ENCODE peak calls at places on chromosomes 6 and 20, in seven cellular contexts. M, A, L, Z, J, Q and O are unnamed samples.

GRCh38 chr6:110951986-110952794 is 6.3 kb upstream of the GTF3C6 start:
- DNase-seq in L (peak; percentile 64), Q (no peak), M (no peak), A (peak; percentile 47), J (peak; percentile 32), Z (no peak), O (no peak)

GRCh38 chr20:4406627-4407026 is 315.1 kb upstream of the PRND start:
- DNase-seq in Q (no peak), M (no peak), J (peak; percentile 93), L (no peak), A (peak; percentile 88), Z (no peak), O (no peak)

GRCh38 chr20:16069416-16070010 is 503.7 kb downstream of the KIF16B start:
- DNase-seq in Z (no peak), M (no peak), A (no peak), Q (peak; percentile 30), L (no peak), J (no peak), O (no peak)

GRCh38 chr20:47440857-47441773 is 60.6 kb upstream of the NCOA3 start:
- DNase-seq in L (no peak), M (no peak), J (peak; percentile 76), Q (no peak), Z (no peak), A (peak; percentile 51), O (no peak)

GRCh38 chr20:11852801-11853200 is 64.9 kb upstream of the BTBD3 start:
- DNase-seq in M (no peak), Q (no peak), L (no peak), J (no peak), Z (no peak), A (peak; percentile 28), O (no peak)

GRCh38 chr20:52490715-52491430 is 299.3 kb upstream of the ZFP64 start:
- DNase-seq in Z (no peak), Q (no peak), A (peak; percentile 98), M (no peak), J (peak; percentile 98), L (no peak), O (no peak)

GRCh38 chr6:24932832-24933231 is 2.9 kb downstream of the RIPOR2 start:
- DNase-seq in L (no peak), J (peak; percentile 63), M (no peak), Q (no peak), Z (no peak), A (no peak), O (no peak)

GRCh38 chr6:137013738-137014602 is 30.8 kb downstream of the IL20RA start:
- DNase-seq in L (no peak), Z (no peak), M (no peak), Q (peak; percentile 34), J (peak; percentile 64), A (peak; percentile 60), O (no peak)

GRCh38 chr20:3406481-3407425 is 716 bp downstream of the DNAAF9 start:
- DNase-seq in A (peak; percentile 40), Q (no peak), Z (peak; percentile 48), J (no peak), L (peak; percentile 37), M (peak; percentile 46), O (peak; percentile 60)

GRCh38 chr6:2196079-2196679 is 49.2 kb downstream of the GMDS start:
- DNase-seq in J (peak; percentile 35), L (peak; percentile 32), Q (peak; percentile 57), M (peak; percentile 37), Z (no peak), A (peak; percentile 61), O (no peak)

GRCh38 chr6:44037847-44038542 is 89.3 kb downstream of the MRPL14 start:
- DNase-seq in Q (no peak), J (no peak), M (no peak), L (no peak), Z (no peak), A (no peak), O (no peak)

GRCh38 chr6:150470131-150470530 is 101.3 kb downstream of the IYD start:
- DNase-seq in L (no peak), J (no peak), Q (no peak), Z (no peak), M (no peak), A (no peak), O (no peak)

GRCh38 chr6:167565884-167566491 is 241.1 kb downstream of the TTLL2 start:
- DNase-seq in A (no peak), J (no peak), L (no peak), M (peak; percentile 46), Q (no peak), Z (no peak), O (no peak)

GRCh38 chr6:16624631-16625299 is 136.5 kb downstream of the ATXN1 start:
- DNase-seq in L (no peak), A (peak; percentile 8), Z (no peak), Q (no peak), J (no peak), M (no peak), O (no peak)

GRCh38 chr20:13029687-13030510 is 21.1 kb downstream of the SPTLC3 start:
- DNase-seq in A (peak; percentile 84), L (peak; percentile 31), Q (no peak), M (no peak), J (peak; percentile 97), Z (no peak), O (peak; percentile 35)

GRCh38 chr6:126721581-126722145 is 381.7 kb downstream of the CENPW start:
- DNase-seq in Q (no peak), M (no peak), L (no peak), A (peak; percentile 95), J (peak; percentile 95), Z (no peak), O (no peak)

GRCh38 chr6:38113810-38114577 is 294.5 kb downstream of the ZFAND3 start:
- DNase-seq in A (peak; percentile 31), Z (no peak), M (no peak), J (no peak), Q (no peak), L (no peak), O (no peak)

GRCh38 chr6:19415605-19416326 is 421.4 kb upstream of the ID4 start:
- DNase-seq in L (no peak), A (peak; percentile 53), Q (no peak), M (no peak), Z (no peak), J (peak; percentile 81), O (no peak)

GRCh38 chr6:52389626-52390360 is 27.8 kb downstream of the PAQR8 start:
- DNase-seq in L (peak; percentile 66), J (peak; percentile 60), M (peak; percentile 28), Q (peak; percentile 49), Z (peak; percentile 59), A (peak; percentile 50), O (peak; percentile 72)

GRCh38 chr6:110875548-110876169 is 1.1 kb downstream of the AMD1 start:
- DNase-seq in Z (peak; percentile 75), L (peak; percentile 20), Q (peak; percentile 25), A (no peak), M (peak; percentile 41), J (no peak), O (peak; percentile 61)

GRCh38 chr20:36113566-36114247 is 40.8 kb upstream of the EPB41L1 start:
- DNase-seq in A (no peak), M (no peak), Q (no peak), J (no peak), Z (no peak), L (no peak), O (no peak)

GRCh38 chr20:49747707-49748524 is 34.2 kb upstream of the B4GALT5 start:
- DNase-seq in L (peak; percentile 80), Z (peak; percentile 68), J (peak; percentile 61), M (peak; percentile 87), Q (no peak), A (peak; percentile 50), O (peak; percentile 61)

GRCh38 chr20:61757678-61758555 is 307.8 kb downstream of the TAF4 start:
- DNase-seq in Q (no peak), M (no peak), L (no peak), Z (peak; percentile 38), J (peak; percentile 76), A (peak; percentile 65), O (no peak)

GRCh38 chr6:112237066-112237465 is 17.3 kb downstream of the LAMA4 start:
- DNase-seq in Q (no peak), J (no peak), Z (no peak), A (no peak), L (no peak), M (no peak), O (no peak)
- H3K27ac ChIP-seq in Q (no peak overlapping the region), J (no peak overlapping the region), Z (no peak overlapping the region), A (peak overlapping the region; percentile 75), L (no peak overlapping the region), M (peak overlapping the region; percentile 86), O (no peak overlapping the region)

DNA sequence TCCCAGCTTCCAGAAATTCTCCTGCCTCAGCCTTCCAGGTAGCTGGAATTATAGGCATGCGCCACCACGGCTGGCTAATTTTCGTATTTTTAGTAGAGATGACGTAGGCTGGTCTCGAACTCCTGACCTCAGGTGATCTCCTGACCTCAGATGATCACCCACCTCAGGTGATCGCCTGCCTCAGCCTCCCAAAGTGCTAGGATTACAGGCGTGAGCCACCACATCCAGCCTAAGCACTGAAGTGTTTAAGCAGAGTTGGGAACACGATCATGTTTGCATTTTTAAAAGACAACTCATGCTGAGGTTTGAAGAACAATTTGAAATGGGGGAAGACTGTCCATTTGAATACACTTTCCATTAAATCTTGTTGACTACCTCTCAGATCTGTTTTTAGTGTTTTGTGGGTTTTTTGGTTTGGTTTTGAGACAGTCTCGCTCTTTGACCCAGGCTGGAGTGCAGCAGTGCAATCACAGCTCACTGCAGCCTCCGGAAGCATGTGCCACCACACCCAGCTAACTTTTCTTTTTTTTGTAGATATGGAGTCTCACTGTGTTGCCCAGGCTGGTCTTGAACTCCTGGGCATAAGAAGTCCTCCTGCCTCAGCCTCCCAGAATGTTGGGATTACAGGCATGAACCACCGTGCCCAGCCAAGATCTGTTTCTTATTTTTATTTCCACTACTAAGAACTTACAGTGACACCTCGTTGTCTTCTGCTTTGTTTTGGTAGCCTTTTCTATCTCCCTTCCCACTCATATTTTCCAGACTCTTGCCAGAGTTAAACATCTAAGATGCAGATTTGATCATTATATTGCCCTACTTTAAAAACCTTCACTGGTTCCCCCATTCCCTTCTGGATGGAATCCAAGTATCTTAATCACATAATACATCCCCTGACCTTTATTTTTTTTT is 5.5 kb downstream of the CASP8AP2 start:
- DNase-seq in Q (peak; percentile 49), M (no peak), Z (no peak), L (no peak), J (peak; percentile 42), A (peak; percentile 41), O (no peak)
- H3K27ac ChIP-seq in Q (peak overlapping the region; percentile 2), M (no peak overlapping the region), Z (no peak overlapping the region), L (no peak overlapping the region), J (no peak overlapping the region), A (no peak overlapping the region), O (no peak overlapping the region)

GRCh38 chr6:485655-486054 is 94.1 kb downstream of the IRF4 start:
- DNase-seq in Z (no peak), L (no peak), Q (no peak), A (no peak), M (no peak), J (no peak), O (no peak)
- H3K27ac ChIP-seq in Z (no peak overlapping the region), L (no peak overlapping the region), Q (no peak overlapping the region), A (no peak overlapping the region), M (no peak overlapping the region), J (no peak overlapping the region), O (no peak overlapping the region)

DNA sequence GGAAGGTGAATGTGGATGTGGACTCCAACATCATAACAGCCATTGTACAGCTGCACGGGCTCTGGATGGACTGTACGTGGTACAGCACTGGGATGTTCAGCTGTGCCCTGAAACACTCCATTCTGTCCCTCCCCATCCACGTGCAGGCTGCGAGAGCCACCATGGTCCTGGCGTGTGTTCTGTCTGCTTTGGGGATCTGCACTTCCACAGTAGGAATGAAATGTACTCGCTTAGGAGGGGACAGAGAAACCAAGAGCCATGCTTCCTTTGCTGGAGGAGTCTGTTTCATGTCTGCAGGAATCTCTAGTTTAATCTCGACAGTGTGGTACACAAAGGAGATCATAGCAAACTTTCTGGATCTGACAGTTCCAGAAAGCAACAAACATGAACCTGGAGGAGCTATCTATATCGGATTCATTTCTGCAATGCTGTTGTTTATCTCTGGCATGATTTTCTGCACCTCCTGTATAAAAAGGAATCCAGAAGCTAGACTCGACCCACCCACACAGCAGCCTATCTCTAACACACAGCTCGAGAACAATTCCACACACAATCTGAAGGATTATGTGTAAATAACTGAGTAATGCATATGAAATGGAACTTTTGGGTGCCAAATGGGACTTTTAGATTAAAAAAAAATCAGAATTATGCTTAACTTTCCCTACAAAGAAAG is 12.1 kb downstream of the CLDN20 start:
- DNase-seq in J (peak; percentile 45), L (no peak), M (no peak), Z (no peak), Q (no peak), A (peak; percentile 45), O (no peak)
- H3K27ac ChIP-seq in J (no peak overlapping the region), L (peak overlapping the region; percentile 43), M (peak overlapping the region; percentile 23), Z (no peak overlapping the region), Q (no peak overlapping the region), A (peak overlapping the region; percentile 10), O (no peak overlapping the region)